ENCODE peak calls at places on chromosomes 4 and X, in six cellular contexts. One of them, this sample, is unnamed.

GRCh38 chr4:114077610-114078009 is 98.2 kb upstream of the ARSJ start:
- DNase-seq in brain microvascular endothelial cell: peak; percentile 71
- DNase-seq in tibial artery: no peak
- DNase-seq in CD4-positive, alpha-beta T cell: no peak
- DNase-seq in CD4-positive, CD25-positive, alpha-beta regulatory T cell: no peak
- DNase-seq in HCT116: peak; percentile 26
- DNase-seq in this sample: no peak

GRCh38 chrX:146854281-146854680 is 39.7 kb upstream of the CXorf51A start:
- DNase-seq in CD4-positive, CD25-positive, alpha-beta regulatory T cell: no peak
- DNase-seq in CD4-positive, alpha-beta T cell: no peak
- DNase-seq in HCT116: no peak
- DNase-seq in tibial artery: no peak
- DNase-seq in brain microvascular endothelial cell: no peak
- DNase-seq in this sample: no peak

GRCh38 chrX:11702965-11703631 is 37.4 kb upstream of the ARHGAP6 start:
- DNase-seq in CD4-positive, alpha-beta T cell: no peak
- DNase-seq in tibial artery: no peak
- DNase-seq in brain microvascular endothelial cell: no peak
- DNase-seq in CD4-positive, CD25-positive, alpha-beta regulatory T cell: no peak
- DNase-seq in HCT116: no peak
- DNase-seq in this sample: no peak

GRCh38 chr4:85527815-85528214 is 52.9 kb downstream of the ARHGAP24 start:
- DNase-seq in HCT116: no peak
- DNase-seq in CD4-positive, CD25-positive, alpha-beta regulatory T cell: no peak
- DNase-seq in CD4-positive, alpha-beta T cell: no peak
- DNase-seq in brain microvascular endothelial cell: no peak
- DNase-seq in tibial artery: no peak
- DNase-seq in this sample: no peak

GRCh38 chr4:5753766-5754528 is 42.9 kb downstream of the EVC start:
- DNase-seq in brain microvascular endothelial cell: peak; percentile 94
- DNase-seq in tibial artery: peak; percentile 65
- DNase-seq in CD4-positive, alpha-beta T cell: no peak
- DNase-seq in CD4-positive, CD25-positive, alpha-beta regulatory T cell: no peak
- DNase-seq in HCT116: peak; percentile 71
- DNase-seq in this sample: no peak

GRCh38 chr4:183987987-183988392 is 82.9 kb downstream of the STOX2 start:
- DNase-seq in tibial artery: peak; percentile 76
- DNase-seq in CD4-positive, alpha-beta T cell: no peak
- DNase-seq in CD4-positive, CD25-positive, alpha-beta regulatory T cell: no peak
- DNase-seq in HCT116: peak; percentile 68
- DNase-seq in brain microvascular endothelial cell: peak; percentile 95
- DNase-seq in this sample: peak; percentile 81

GRCh38 chr4:1290165-1290977 is 680 bp downstream of the MAEA start:
- DNase-seq in CD4-positive, CD25-positive, alpha-beta regulatory T cell: peak; percentile 31
- DNase-seq in tibial artery: no peak
- DNase-seq in CD4-positive, alpha-beta T cell: peak; percentile 18
- DNase-seq in brain microvascular endothelial cell: no peak
- DNase-seq in HCT116: no peak
- DNase-seq in this sample: no peak

GRCh38 chrX:107629533-107629909 is 1.2 kb downstream of the PRPS1 start:
- DNase-seq in HCT116: no peak
- DNase-seq in brain microvascular endothelial cell: peak; percentile 4
- DNase-seq in CD4-positive, alpha-beta T cell: no peak
- DNase-seq in tibial artery: no peak
- DNase-seq in CD4-positive, CD25-positive, alpha-beta regulatory T cell: peak; percentile 28
- DNase-seq in this sample: no peak

GRCh38 chr4:9997881-9998280 is 23.4 kb downstream of the SLC2A9 start:
- DNase-seq in CD4-positive, alpha-beta T cell: no peak
- DNase-seq in HCT116: no peak
- DNase-seq in tibial artery: no peak
- DNase-seq in CD4-positive, CD25-positive, alpha-beta regulatory T cell: no peak
- DNase-seq in brain microvascular endothelial cell: no peak
- DNase-seq in this sample: no peak

GRCh38 chrX:102840871-102841705 is 96.0 kb upstream of the RAB40AL start:
- DNase-seq in CD4-positive, alpha-beta T cell: no peak
- DNase-seq in CD4-positive, CD25-positive, alpha-beta regulatory T cell: peak; percentile 6
- DNase-seq in HCT116: no peak
- DNase-seq in tibial artery: no peak
- DNase-seq in brain microvascular endothelial cell: peak; percentile 8
- DNase-seq in this sample: no peak

GRCh38 chr4:1793496-1793840 is 375 bp downstream of the FGFR3 start:
- DNase-seq in CD4-positive, alpha-beta T cell: peak; percentile 15
- DNase-seq in HCT116: no peak
- DNase-seq in brain microvascular endothelial cell: no peak
- DNase-seq in CD4-positive, CD25-positive, alpha-beta regulatory T cell: peak; percentile 20
- DNase-seq in tibial artery: no peak
- DNase-seq in this sample: no peak

GRCh38 chrX:320126-320783 is 1.7 kb upstream of the GTPBP6 start:
- DNase-seq in CD4-positive, CD25-positive, alpha-beta regulatory T cell: no peak
- DNase-seq in tibial artery: peak; percentile 72
- DNase-seq in CD4-positive, alpha-beta T cell: no peak
- DNase-seq in HCT116: no peak
- DNase-seq in brain microvascular endothelial cell: no peak
- DNase-seq in this sample: no peak

GRCh38 chrX:8629871-8630270 is 102.1 kb downstream of the ANOS1 start:
- DNase-seq in HCT116: no peak
- DNase-seq in brain microvascular endothelial cell: peak; percentile 47
- DNase-seq in CD4-positive, alpha-beta T cell: no peak
- DNase-seq in CD4-positive, CD25-positive, alpha-beta regulatory T cell: no peak
- DNase-seq in tibial artery: no peak
- DNase-seq in this sample: no peak

GRCh38 chrX:128862557-128862956 is 660.7 kb downstream of the SMARCA1 start:
- DNase-seq in CD4-positive, alpha-beta T cell: no peak
- DNase-seq in tibial artery: no peak
- DNase-seq in CD4-positive, CD25-positive, alpha-beta regulatory T cell: no peak
- DNase-seq in brain microvascular endothelial cell: no peak
- DNase-seq in HCT116: no peak
- DNase-seq in this sample: no peak

GRCh38 chr4:73436674-73437557 is 895 bp downstream of the AFP start:
- DNase-seq in tibial artery: no peak
- DNase-seq in CD4-positive, CD25-positive, alpha-beta regulatory T cell: no peak
- DNase-seq in HCT116: no peak
- DNase-seq in CD4-positive, alpha-beta T cell: no peak
- DNase-seq in brain microvascular endothelial cell: no peak
- DNase-seq in this sample: no peak

GRCh38 chrX:11351375-11352295 is 58.4 kb downstream of the AMELX start:
- DNase-seq in brain microvascular endothelial cell: peak; percentile 85
- DNase-seq in CD4-positive, CD25-positive, alpha-beta regulatory T cell: no peak
- DNase-seq in HCT116: no peak
- DNase-seq in tibial artery: peak; percentile 65
- DNase-seq in CD4-positive, alpha-beta T cell: no peak
- DNase-seq in this sample: no peak

GRCh38 chr4:126678608-126679007 is 954.1 kb upstream of the INTU start:
- DNase-seq in HCT116: no peak
- DNase-seq in CD4-positive, alpha-beta T cell: no peak
- DNase-seq in brain microvascular endothelial cell: no peak
- DNase-seq in CD4-positive, CD25-positive, alpha-beta regulatory T cell: no peak
- DNase-seq in tibial artery: no peak
- DNase-seq in this sample: no peak

GRCh38 chr4:182619659-182620058 is 297.5 kb downstream of the DCTD start:
- DNase-seq in CD4-positive, alpha-beta T cell: no peak
- DNase-seq in HCT116: no peak
- DNase-seq in brain microvascular endothelial cell: no peak
- DNase-seq in tibial artery: no peak
- DNase-seq in CD4-positive, CD25-positive, alpha-beta regulatory T cell: no peak
- DNase-seq in this sample: peak; percentile 15

GRCh38 chrX:110194977-110195376 is 122.9 kb downstream of the AMMECR1 start:
- DNase-seq in tibial artery: no peak
- DNase-seq in CD4-positive, alpha-beta T cell: no peak
- DNase-seq in CD4-positive, CD25-positive, alpha-beta regulatory T cell: no peak
- DNase-seq in HCT116: no peak
- DNase-seq in brain microvascular endothelial cell: no peak
- DNase-seq in this sample: no peak

GRCh38 chr4:140097572-140097971 is 56.4 kb downstream of the MAML3 start:
- DNase-seq in tibial artery: no peak
- DNase-seq in CD4-positive, CD25-positive, alpha-beta regulatory T cell: no peak
- DNase-seq in brain microvascular endothelial cell: no peak
- DNase-seq in CD4-positive, alpha-beta T cell: no peak
- DNase-seq in HCT116: no peak
- DNase-seq in this sample: no peak

GRCh38 chr4:140095694-140096482 is 58.1 kb downstream of the MAML3 start:
- DNase-seq in CD4-positive, CD25-positive, alpha-beta regulatory T cell: peak; percentile 88
- DNase-seq in brain microvascular endothelial cell: peak; percentile 99
- DNase-seq in HCT116: peak; percentile 62
- DNase-seq in tibial artery: no peak
- DNase-seq in CD4-positive, alpha-beta T cell: peak; percentile 37
- DNase-seq in this sample: no peak

GRCh38 chr4:140094701-140095420 is 59.1 kb downstream of the MAML3 start:
- DNase-seq in CD4-positive, CD25-positive, alpha-beta regulatory T cell: peak; percentile 52
- DNase-seq in brain microvascular endothelial cell: no peak
- DNase-seq in tibial artery: peak; percentile 87
- DNase-seq in HCT116: no peak
- DNase-seq in CD4-positive, alpha-beta T cell: peak; percentile 47
- DNase-seq in this sample: no peak

GRCh38 chr4:140096921-140097320 is 57.1 kb downstream of the MAML3 start:
- DNase-seq in CD4-positive, CD25-positive, alpha-beta regulatory T cell: no peak
- DNase-seq in tibial artery: no peak
- DNase-seq in HCT116: no peak
- DNase-seq in brain microvascular endothelial cell: no peak
- DNase-seq in CD4-positive, alpha-beta T cell: no peak
- DNase-seq in this sample: no peak

DNA sequence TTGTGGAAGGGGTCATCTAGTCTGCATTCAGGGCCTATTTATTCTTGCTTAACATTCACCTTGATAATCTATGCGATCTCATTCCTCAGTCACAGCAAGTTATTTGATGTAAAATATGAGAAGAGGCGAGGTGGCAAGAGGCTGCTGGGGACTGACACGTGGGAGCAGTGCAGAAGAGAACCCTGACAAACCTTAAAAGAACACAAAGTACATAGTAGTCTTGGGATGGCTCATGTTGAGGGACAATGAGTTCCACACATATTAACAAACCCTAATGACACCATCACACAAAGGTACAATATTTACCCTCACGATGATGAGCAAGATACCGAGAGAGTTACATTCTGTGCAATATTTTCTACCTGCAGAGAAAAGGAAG is 57.5 kb downstream of the MAML3 start:
- DNase-seq in CD4-positive, CD25-positive, alpha-beta regulatory T cell: no peak
- DNase-seq in tibial artery: no peak
- DNase-seq in brain microvascular endothelial cell: no peak
- DNase-seq in CD4-positive, alpha-beta T cell: no peak
- DNase-seq in HCT116: no peak
- DNase-seq in this sample: no peak
- H3K27ac ChIP-seq in CD4-positive, CD25-positive, alpha-beta regulatory T cell: peak overlapping the region; percentile 88
- H3K27ac ChIP-seq in tibial artery: peak overlapping the region; percentile 63
- H3K27ac ChIP-seq in brain microvascular endothelial cell: peak overlapping the region; percentile 82
- H3K27ac ChIP-seq in CD4-positive, alpha-beta T cell: peak overlapping the region; percentile 21
- H3K27ac ChIP-seq in HCT116: no peak overlapping the region
- H3K27ac ChIP-seq in this sample: peak overlapping the region; percentile 78

GRCh38 chr4:168759321-168759720 is 250.7 kb downstream of the CBR4 start:
- DNase-seq in CD4-positive, alpha-beta T cell: no peak
- DNase-seq in tibial artery: no peak
- DNase-seq in HCT116: no peak
- DNase-seq in brain microvascular endothelial cell: no peak
- DNase-seq in CD4-positive, CD25-positive, alpha-beta regulatory T cell: no peak
- DNase-seq in this sample: no peak

GRCh38 chr4:168759959-168760527 is 250.0 kb downstream of the CBR4 start:
- DNase-seq in tibial artery: peak; percentile 76
- DNase-seq in HCT116: no peak
- DNase-seq in CD4-positive, CD25-positive, alpha-beta regulatory T cell: no peak
- DNase-seq in brain microvascular endothelial cell: no peak
- DNase-seq in CD4-positive, alpha-beta T cell: no peak
- DNase-seq in this sample: no peak

GRCh38 chr4:168757500-168757899 is 252.6 kb downstream of the CBR4 start:
- DNase-seq in CD4-positive, alpha-beta T cell: no peak
- DNase-seq in CD4-positive, CD25-positive, alpha-beta regulatory T cell: no peak
- DNase-seq in HCT116: no peak
- DNase-seq in tibial artery: no peak
- DNase-seq in brain microvascular endothelial cell: no peak
- DNase-seq in this sample: no peak

GRCh38 chr4:168751263-168752225 is 254.7 kb downstream of the PALLD start:
- DNase-seq in tibial artery: no peak
- DNase-seq in CD4-positive, alpha-beta T cell: no peak
- DNase-seq in HCT116: no peak
- DNase-seq in CD4-positive, CD25-positive, alpha-beta regulatory T cell: no peak
- DNase-seq in brain microvascular endothelial cell: peak; percentile 66
- DNase-seq in this sample: no peak

DNA sequence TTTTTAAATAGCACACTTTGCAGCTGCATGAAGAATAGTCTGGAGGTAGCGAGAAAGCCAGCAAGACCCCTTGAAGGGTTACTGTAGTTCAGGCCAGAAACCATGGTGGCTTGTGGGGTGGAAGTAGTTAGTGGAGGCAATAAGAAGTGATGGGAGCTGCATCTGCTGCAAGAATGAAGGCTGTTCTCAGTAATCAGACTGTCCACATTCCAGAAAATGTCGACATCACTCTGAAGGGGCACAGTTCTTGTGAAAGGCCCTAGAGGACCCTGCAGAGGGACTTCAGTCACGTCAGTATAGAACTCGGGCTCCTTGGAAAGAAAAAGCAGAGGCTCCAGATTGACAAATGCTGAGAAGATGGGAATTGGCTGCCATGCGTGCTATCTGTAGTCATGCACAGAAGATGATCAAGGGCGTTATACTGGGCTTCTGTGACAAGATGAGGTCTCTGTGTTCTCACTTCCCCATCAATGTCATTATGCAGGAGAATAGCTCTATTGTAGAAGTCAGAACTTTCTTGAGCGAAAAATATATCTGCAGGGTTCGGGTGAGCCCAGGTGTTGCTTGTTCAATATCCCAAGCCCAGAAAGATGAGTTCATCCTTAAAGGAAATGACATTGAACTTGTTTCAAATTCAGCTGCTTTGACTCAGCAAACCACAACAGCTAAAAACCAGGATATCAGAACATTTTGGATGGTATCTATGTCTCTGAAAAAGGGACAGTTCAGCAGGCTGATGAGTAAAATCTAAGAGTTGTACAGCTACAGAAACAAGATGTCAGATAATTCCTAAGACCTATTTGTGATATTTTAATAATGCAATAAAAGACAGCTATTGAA is 254.2 kb downstream of the CBR4 start:
- DNase-seq in CD4-positive, CD25-positive, alpha-beta regulatory T cell: no peak
- DNase-seq in CD4-positive, alpha-beta T cell: no peak
- DNase-seq in HCT116: no peak
- DNase-seq in tibial artery: no peak
- DNase-seq in brain microvascular endothelial cell: peak; percentile 48
- DNase-seq in this sample: no peak
- H3K27ac ChIP-seq in CD4-positive, CD25-positive, alpha-beta regulatory T cell: no peak overlapping the region
- H3K27ac ChIP-seq in CD4-positive, alpha-beta T cell: no peak overlapping the region
- H3K27ac ChIP-seq in HCT116: no peak overlapping the region
- H3K27ac ChIP-seq in tibial artery: no peak overlapping the region
- H3K27ac ChIP-seq in brain microvascular endothelial cell: peak overlapping the region; percentile 23
- H3K27ac ChIP-seq in this sample: no peak overlapping the region

DNA sequence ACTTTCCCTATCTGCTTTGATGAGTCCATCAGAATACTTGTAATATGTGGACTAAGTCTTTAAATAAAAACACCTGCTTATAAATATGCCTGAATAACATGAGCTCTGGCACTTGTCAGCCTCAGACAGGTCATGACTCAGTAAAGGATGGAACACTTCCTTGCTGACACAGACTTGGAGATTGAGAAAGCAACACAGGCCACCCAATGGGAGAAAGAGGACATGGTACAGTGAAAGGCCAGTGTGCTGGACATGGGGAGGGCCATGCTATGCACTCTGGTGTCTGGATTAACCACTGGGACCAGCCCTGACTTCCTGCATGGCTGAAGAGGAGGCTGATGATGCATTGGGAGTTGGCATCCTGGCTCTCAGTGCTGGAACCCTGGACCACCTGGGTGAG is 149.5 kb downstream of the DHRSX start:
- DNase-seq in CD4-positive, CD25-positive, alpha-beta regulatory T cell: no peak
- DNase-seq in CD4-positive, alpha-beta T cell: no peak
- DNase-seq in brain microvascular endothelial cell: peak; percentile 83
- DNase-seq in HCT116: no peak
- DNase-seq in tibial artery: no peak
- DNase-seq in this sample: no peak
- H3K27ac ChIP-seq in CD4-positive, CD25-positive, alpha-beta regulatory T cell: no peak overlapping the region
- H3K27ac ChIP-seq in CD4-positive, alpha-beta T cell: no peak overlapping the region
- H3K27ac ChIP-seq in brain microvascular endothelial cell: peak overlapping the region; percentile 94
- H3K27ac ChIP-seq in HCT116: peak overlapping the region; percentile 77
- H3K27ac ChIP-seq in tibial artery: no peak overlapping the region
- H3K27ac ChIP-seq in this sample: no peak overlapping the region

GRCh38 chrX:114800719-114801118 is 216.7 kb downstream of the IL13RA2 start:
- DNase-seq in brain microvascular endothelial cell: peak; percentile 0
- DNase-seq in tibial artery: no peak
- DNase-seq in CD4-positive, CD25-positive, alpha-beta regulatory T cell: no peak
- DNase-seq in HCT116: peak; percentile 24
- DNase-seq in CD4-positive, alpha-beta T cell: no peak
- DNase-seq in this sample: no peak
- H3K27ac ChIP-seq in brain microvascular endothelial cell: no peak overlapping the region
- H3K27ac ChIP-seq in tibial artery: no peak overlapping the region
- H3K27ac ChIP-seq in CD4-positive, CD25-positive, alpha-beta regulatory T cell: no peak overlapping the region
- H3K27ac ChIP-seq in HCT116: no peak overlapping the region
- H3K27ac ChIP-seq in CD4-positive, alpha-beta T cell: no peak overlapping the region
- H3K27ac ChIP-seq in this sample: no peak overlapping the region

This sample was measured in caudate nucleus.